ENCODE peak calls at places on chromosomes 16 and 17, in four cellular contexts. K, Z, U and S are unnamed samples.
A peak's percentile ranks its signal among the peaks of the same experiment; 100 is the strongest.

GRCh38 chr16:83606486-83607030 is 201.2 kb upstream of the HSBP1 start:
- DNase-seq in U (no peak), Z (no peak), K (no peak), S (no peak)

GRCh38 chr16:569445-570254 is at the start of gene PIGQ:
- DNase-seq in K (peak; percentile 59), U (peak; percentile 52), Z (peak; percentile 91), S (peak; percentile 75)

GRCh38 chr17:81254955-81255717 is 16.0 kb downstream of the NDUFAF8 start:
- DNase-seq in U (no peak), Z (no peak), K (peak; percentile 63), S (peak; percentile 73)

GRCh38 chr16:72986011-72986410 is 61.9 kb downstream of the ZFHX3 start:
- DNase-seq in K (no peak), Z (no peak), U (no peak), S (no peak)

GRCh38 chr16:82824408-82824807 is 197.6 kb downstream of the CDH13 start:
- DNase-seq in K (no peak), Z (no peak), U (no peak), S (no peak)

GRCh38 chr17:601462-602303 is 113.0 kb downstream of the VPS53 start:
- DNase-seq in Z (peak; percentile 79), K (no peak), U (no peak), S (no peak)

GRCh38 chr17:29292992-29293889 is 707 bp downstream of the NUFIP2 start:
- DNase-seq in U (peak; percentile 14), K (peak; percentile 58), Z (peak; percentile 67), S (peak; percentile 75)

GRCh38 chr17:29107933-29108805 is 65.2 kb downstream of the PIPOX start:
- DNase-seq in K (no peak), Z (peak; percentile 86), U (no peak), S (no peak)

GRCh38 chr17:1511756-1512321 is 4.6 kb downstream of the INPP5K start:
- DNase-seq in K (no peak), Z (no peak), U (no peak), S (no peak)

GRCh38 chr17:61487161-61487654 is 35.0 kb downstream of the TBX4 start:
- DNase-seq in U (no peak), Z (peak; percentile 74), K (no peak), S (no peak)

GRCh38 chr17:8487130-8487645 is 51.5 kb downstream of the NDEL1 start:
- DNase-seq in U (no peak), K (no peak), Z (no peak), S (no peak)

GRCh38 chr16:56789360-56789759 is 59.4 kb downstream of the NUP93 start:
- DNase-seq in Z (peak; percentile 42), K (no peak), U (no peak), S (peak; percentile 25)

GRCh38 chr16:14109077-14109775 is 38.1 kb downstream of the MRTFB start:
- DNase-seq in K (no peak), Z (no peak), U (no peak), S (no peak)

GRCh38 chr16:67877064-67877463 is 4.2 kb downstream of the EDC4 start:
- DNase-seq in Z (no peak), U (no peak), K (no peak), S (no peak)

GRCh38 chr17:80265205-80266068 is 4.8 kb downstream of the RNF213 start:
- DNase-seq in Z (no peak), U (no peak), K (no peak), S (no peak)

GRCh38 chr16:177981-178676 is 1.6 kb downstream of the HBA1 start:
- DNase-seq in Z (no peak), K (no peak), U (no peak), S (no peak)

GRCh38 chr17:56675876-56676660 is 82.6 kb downstream of the NOG start:
- DNase-seq in U (no peak), Z (no peak), K (no peak), S (no peak)

GRCh38 chr16:30808163-30808562 is 21.2 kb upstream of the ZNF629 start:
- DNase-seq in U (no peak), Z (no peak), K (no peak), S (no peak)

GRCh38 chr16:50612849-50613198 is 64.6 kb downstream of the NKD1 start:
- DNase-seq in K (no peak), Z (no peak), U (no peak), S (no peak)

GRCh38 chr17:48025904-48026502 is 11.6 kb downstream of the COPZ2 start:
- DNase-seq in U (peak; percentile 17), K (no peak), Z (no peak), S (no peak)

GRCh38 chr17:77836557-77837041 is 121.9 kb upstream of the TNRC6C start:
- DNase-seq in K (no peak), Z (no peak), U (no peak), S (no peak)

GRCh38 chr17:7294614-7295153 is at the start of gene YBX2:
- DNase-seq in K (peak; percentile 54), U (no peak), Z (peak; percentile 97), S (peak; percentile 83)

GRCh38 chr16:52548261-52549010 is 1.5 kb upstream of the TOX3 start:
- DNase-seq in K (no peak), Z (no peak), U (no peak), S (peak; percentile 27)

GRCh38 chr17:6551909-6552768 is 4.2 kb downstream of the PITPNM3 start:
- DNase-seq in Z (no peak), K (no peak), U (no peak), S (no peak)

GRCh38 chr16:2511128-2511785 is 2.5 kb upstream of the ATP6V0C start:
- DNase-seq in K (no peak), Z (no peak), U (no peak), S (no peak)

GRCh38 chr17:81863123-81863675 is 2.9 kb upstream of the P4HB start:
- DNase-seq in Z (no peak), U (no peak), K (no peak), S (no peak)

GRCh38 chr17:8123695-8124349 is at the start of gene HES7:
- DNase-seq in K (peak; percentile 16), Z (peak; percentile 53), U (no peak), S (peak; percentile 53)

GRCh38 chr16:56807011-56807675 is 57.9 kb upstream of the SLC12A3 start:
- DNase-seq in Z (no peak), U (no peak), K (no peak), S (no peak)

GRCh38 chr17:7260601-7261376 is 1.5 kb downstream of the CLDN7 start:
- DNase-seq in K (no peak), Z (no peak), U (no peak), S (peak; percentile 48)

GRCh38 chr17:7862692-7863437 is 5.1 kb downstream of the CYB5D1 start:
- DNase-seq in U (no peak), K (no peak), Z (peak; percentile 71), S (no peak)

GRCh38 chr17:75517277-75517865 is 1.0 kb downstream of the TSEN54 start:
- DNase-seq in K (no peak), U (no peak), Z (peak; percentile 66), S (no peak)

GRCh38 chr16:72856797-72857196 is 191.1 kb downstream of the ZFHX3 start:
- DNase-seq in U (no peak), Z (peak; percentile 54), K (no peak), S (peak; percentile 49)

GRCh38 chr16:81599034-81599744 is 154.6 kb downstream of the CMIP start:
- DNase-seq in U (no peak), K (no peak), Z (no peak), S (no peak)

DNA sequence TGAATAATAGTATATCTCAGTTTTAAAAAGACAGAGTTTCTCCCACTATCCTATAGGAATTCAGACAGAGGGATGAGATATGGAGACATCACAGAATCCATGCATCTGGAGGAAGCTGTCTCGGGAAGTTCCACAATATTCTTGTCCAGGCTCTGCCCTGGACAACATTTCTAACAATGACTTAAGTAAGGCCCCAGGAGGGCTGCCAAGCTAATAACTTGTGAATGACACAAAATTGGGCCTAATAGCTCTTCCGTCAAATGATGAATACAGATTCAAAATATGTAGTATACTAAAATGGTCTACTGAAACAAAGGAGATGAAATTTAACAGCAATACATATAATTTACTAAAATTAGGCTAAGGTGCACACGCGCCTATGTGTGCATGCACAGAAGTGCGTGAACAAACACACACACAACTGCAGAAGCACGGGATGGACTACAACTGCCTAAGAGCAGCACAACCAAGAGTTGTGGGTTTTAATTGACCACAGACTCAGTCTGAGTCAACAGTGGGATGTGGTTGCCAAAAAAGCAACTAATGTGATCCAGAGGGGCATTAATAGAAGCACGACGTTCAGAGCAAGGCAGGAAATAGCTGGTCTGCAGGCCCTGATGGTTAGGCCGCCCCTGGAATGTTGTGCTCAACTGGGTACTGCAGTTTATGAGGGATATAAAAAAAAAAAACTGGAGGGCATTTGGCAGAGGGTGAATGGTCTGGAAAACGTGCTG is 26.3 kb upstream of the HS3ST2 start:
- DNase-seq in Z (peak; percentile 56), U (no peak), K (no peak), S (no peak)
- TF ChIP-seq CTCF in Z (no peak), U (no peak), K (no peak), S (no peak)

GRCh38 chr17:14790518-14790917 is 474.6 kb downstream of the PMP22 start:
- DNase-seq in K (no peak), U (no peak), Z (no peak), S (peak; percentile 36)

GRCh38 chr17:14781123-14781522 is 480.2 kb downstream of the HS3ST3B1 start:
- DNase-seq in Z (no peak), K (no peak), U (no peak), S (peak; percentile 35)

GRCh38 chr17:14779236-14779635 is 478.4 kb downstream of the HS3ST3B1 start:
- DNase-seq in K (no peak), Z (no peak), U (no peak), S (no peak)

GRCh38 chr17:14780116-14780515 is 479.2 kb downstream of the HS3ST3B1 start:
- DNase-seq in K (peak; percentile 52), Z (no peak), U (no peak), S (peak; percentile 60)

GRCh38 chr17:14784997-14785696 is 480.0 kb downstream of the PMP22 start:
- DNase-seq in Z (no peak), U (no peak), K (no peak), S (no peak)
- TF ChIP-seq CTCF in Z (no peak), U (no peak), K (no peak), S (no peak)

DNA sequence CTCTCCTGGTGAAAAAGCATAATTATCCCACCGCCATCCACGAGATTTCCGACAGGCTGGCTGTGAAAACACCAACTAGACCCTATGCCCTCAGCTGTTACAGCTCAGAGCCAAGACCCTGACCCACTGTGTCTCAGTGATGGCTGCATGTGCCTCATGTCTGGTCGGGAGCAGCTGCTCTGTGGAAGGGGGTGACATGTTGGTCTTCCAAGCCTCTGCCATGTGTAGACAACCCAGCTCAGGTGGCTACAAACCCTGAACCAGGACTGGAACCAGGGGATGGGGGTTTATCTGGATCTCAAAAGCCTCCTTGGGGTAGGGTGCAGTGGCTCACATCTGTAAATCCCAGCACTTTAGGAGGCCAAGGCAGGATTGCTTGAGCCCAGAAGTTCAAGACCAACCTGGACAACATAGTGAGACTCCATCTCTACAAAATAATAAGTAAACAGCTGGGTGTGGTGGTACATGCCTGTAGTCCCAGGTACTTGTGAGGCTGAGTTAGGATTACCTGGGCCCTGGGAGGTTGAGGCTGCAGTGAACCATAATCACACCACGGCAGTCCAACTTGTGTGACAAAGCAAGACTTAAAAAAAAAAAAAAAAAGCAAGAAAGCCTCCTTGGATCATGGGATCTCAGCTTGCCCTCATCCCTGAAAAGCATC is 220.3 kb downstream of the CPPED1 start:
- DNase-seq in K (no peak), Z (no peak), U (no peak), S (no peak)
- TF ChIP-seq CTCF in K (no peak), Z (no peak), U (no peak), S (no peak)

DNA sequence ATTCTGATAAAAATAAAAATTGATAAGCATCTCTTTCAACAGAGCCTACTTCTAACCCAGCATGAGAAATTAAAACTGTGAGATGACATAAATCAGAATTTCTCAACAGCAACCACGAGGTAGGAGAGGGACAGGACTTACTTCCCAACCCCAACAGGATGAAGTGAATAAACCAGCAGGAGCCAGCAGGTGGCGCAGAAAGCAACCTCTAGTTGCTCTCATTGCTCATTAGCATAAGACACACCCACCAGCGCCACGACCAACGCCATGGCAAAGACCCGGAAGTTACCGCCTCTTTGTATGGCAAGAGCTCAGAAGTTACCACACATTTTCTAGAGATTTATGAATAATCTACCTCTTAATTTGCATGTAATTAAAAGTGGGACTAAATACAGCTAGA is 189.4 kb upstream of the CDH8 start:
- DNase-seq in Z (peak; percentile 25), U (no peak), K (peak; percentile 65), S (peak; percentile 81)
- TF ChIP-seq CTCF in Z (peak; percentile 64), U (no peak), K (peak; percentile 70), S (peak; percentile 73)